ENCODE peak calls at places on chromosomes 7 and 10, in seven cellular contexts. B is H1, E is HCT116, P is SK-N-SH, V is Panc1, N is K562, X is GM12878. G is an unnamed sample.
A peak's percentile ranks its signal among the peaks of the same experiment; 100 is the strongest.

GRCh38 chr7:30412810-30413504 is 65.6 kb downstream of the NOD1 start:
- DNase-seq in B (no peak), E (peak; percentile 68), P (peak; percentile 72), V (peak; percentile 52), N (peak; percentile 36), X (peak; percentile 16), G (peak; percentile 88)

GRCh38 chr7:34048445-34048844 is 143.1 kb downstream of the BMPER start:
- DNase-seq in B (no peak), E (no peak), P (no peak), V (no peak), N (no peak), X (no peak), G (no peak)

GRCh38 chr10:100890696-100891271 is 22.0 kb upstream of the SLF2 start:
- DNase-seq in B (no peak), E (peak; percentile 79), P (no peak), V (no peak), N (no peak), X (no peak), G (peak; percentile 50)

GRCh38 chr7:151195616-151196450 is 8.8 kb upstream of the ASB10 start:
- DNase-seq in B (no peak), E (no peak), P (no peak), V (no peak), N (no peak), X (no peak), G (no peak)

GRCh38 chr7:131110294-131111080 is 217.2 kb upstream of the MKLN1 start:
- DNase-seq in B (no peak), E (no peak), P (no peak), V (no peak), N (no peak), X (no peak), G (no peak)

GRCh38 chr10:3484306-3485187 is 300.5 kb downstream of the KLF6 start:
- DNase-seq in B (no peak), E (no peak), P (no peak), V (no peak), N (no peak), X (peak; percentile 53), G (no peak)

GRCh38 chr10:24901686-24902399 is 50.6 kb downstream of the PRTFDC1 start:
- DNase-seq in B (no peak), E (peak; percentile 92), P (no peak), V (peak; percentile 82), N (peak; percentile 72), X (peak; percentile 43), G (peak; percentile 54)

GRCh38 chr10:75240329-75240728 is 4.6 kb upstream of the COMTD1 start:
- DNase-seq in B (no peak), E (no peak), P (no peak), V (no peak), N (no peak), X (no peak), G (no peak)

GRCh38 chr10:127012769-127013152 is 107.5 kb downstream of the DOCK1 start:
- DNase-seq in B (no peak), E (peak; percentile 18), P (no peak), V (peak; percentile 42), N (no peak), X (no peak), G (no peak)

GRCh38 chr7:40301486-40302065 is 166.8 kb downstream of the SUGCT start:
- DNase-seq in B (no peak), E (no peak), P (no peak), V (no peak), N (no peak), X (no peak), G (no peak)

GRCh38 chr7:24395512-24395911 is 111.5 kb downstream of the NPY start:
- DNase-seq in B (no peak), E (no peak), P (no peak), V (no peak), N (peak; percentile 12), X (no peak), G (no peak)

GRCh38 chr10:117933036-117933435 is 113.7 kb downstream of the RAB11FIP2 start:
- DNase-seq in B (no peak), E (no peak), P (no peak), V (no peak), N (no peak), X (no peak), G (no peak)

GRCh38 chr7:75531359-75531821 is 39.3 kb downstream of the SPDYE5 start:
- DNase-seq in B (peak; percentile 19), E (peak; percentile 50), P (no peak), V (no peak), N (no peak), X (no peak), G (peak; percentile 21)
- TF ChIP-seq SIN3A in B (no peak), E (no peak), P (no peak), V (no peak), N (no peak), X (no peak), G (no peak)

GRCh38 chr10:131650169-131650705 is 250.6 kb upstream of the PPP2R2D start:
- DNase-seq in B (no peak), E (no peak), P (no peak), V (no peak), N (no peak), X (no peak), G (no peak)

GRCh38 chr10:131652416-131652815 is 248.4 kb upstream of the PPP2R2D start:
- DNase-seq in B (no peak), E (no peak), P (no peak), V (no peak), N (no peak), X (no peak), G (no peak)

GRCh38 chr10:131650771-131651673 is 249.8 kb upstream of the PPP2R2D start:
- DNase-seq in B (no peak), E (no peak), P (no peak), V (no peak), N (no peak), X (no peak), G (no peak)

GRCh38 chr10:131653140-131653539 is 247.7 kb upstream of the PPP2R2D start:
- DNase-seq in B (no peak), E (no peak), P (no peak), V (no peak), N (no peak), X (no peak), G (no peak)

GRCh38 chr10:131651674-131652093 is 249.1 kb upstream of the PPP2R2D start:
- DNase-seq in B (no peak), E (no peak), P (peak; percentile 74), V (no peak), N (no peak), X (no peak), G (no peak)
- TF ChIP-seq SIN3A in B (no peak), E (no peak), P (no peak), V (no peak), N (no peak), X (no peak), G (no peak)

DNA sequence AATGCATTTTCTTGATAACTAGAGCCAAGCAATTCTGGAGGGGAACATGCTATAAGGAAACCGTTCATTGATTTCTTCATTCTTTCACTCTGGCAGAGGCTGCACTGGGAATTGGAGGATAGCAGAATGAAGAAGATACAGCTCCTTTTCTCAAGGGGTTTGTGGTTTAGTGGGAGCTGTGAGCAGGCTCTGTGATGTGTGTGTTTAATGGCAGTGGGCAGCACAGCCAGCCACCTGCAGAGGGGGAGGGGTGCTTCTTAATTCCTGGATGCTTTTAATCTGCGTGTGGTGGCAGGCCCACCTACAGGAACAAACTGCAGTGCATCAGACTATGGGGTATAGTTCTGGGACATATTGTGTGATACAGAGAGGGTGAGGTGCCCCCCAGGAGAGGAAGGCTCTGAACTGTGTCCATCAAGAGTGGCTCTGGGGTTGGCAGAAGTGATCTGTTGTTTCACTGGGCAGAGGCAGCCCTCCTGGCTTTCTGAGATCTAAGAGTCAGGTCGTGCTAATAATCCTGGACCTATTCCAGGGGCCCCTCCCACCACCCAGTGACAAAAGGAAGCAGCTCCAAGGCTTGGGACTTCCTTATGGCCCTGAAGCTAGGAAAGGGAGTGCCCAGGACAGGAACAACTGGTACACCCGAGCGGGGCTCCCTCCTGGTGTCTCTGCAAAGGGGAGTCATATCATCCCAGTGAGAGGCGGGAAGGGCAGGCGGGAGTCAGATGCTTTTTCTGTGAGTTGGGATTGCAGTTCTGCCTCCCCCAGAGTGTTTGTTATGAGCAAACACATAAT is 32.1 kb downstream of the RPS24 start:
- DNase-seq in B (no peak), E (no peak), P (no peak), V (no peak), N (peak; percentile 31), X (no peak), G (no peak)
- TF ChIP-seq SIN3A in B (no peak), E (no peak), P (no peak), V (no peak), N (no peak), X (no peak), G (no peak)

DNA sequence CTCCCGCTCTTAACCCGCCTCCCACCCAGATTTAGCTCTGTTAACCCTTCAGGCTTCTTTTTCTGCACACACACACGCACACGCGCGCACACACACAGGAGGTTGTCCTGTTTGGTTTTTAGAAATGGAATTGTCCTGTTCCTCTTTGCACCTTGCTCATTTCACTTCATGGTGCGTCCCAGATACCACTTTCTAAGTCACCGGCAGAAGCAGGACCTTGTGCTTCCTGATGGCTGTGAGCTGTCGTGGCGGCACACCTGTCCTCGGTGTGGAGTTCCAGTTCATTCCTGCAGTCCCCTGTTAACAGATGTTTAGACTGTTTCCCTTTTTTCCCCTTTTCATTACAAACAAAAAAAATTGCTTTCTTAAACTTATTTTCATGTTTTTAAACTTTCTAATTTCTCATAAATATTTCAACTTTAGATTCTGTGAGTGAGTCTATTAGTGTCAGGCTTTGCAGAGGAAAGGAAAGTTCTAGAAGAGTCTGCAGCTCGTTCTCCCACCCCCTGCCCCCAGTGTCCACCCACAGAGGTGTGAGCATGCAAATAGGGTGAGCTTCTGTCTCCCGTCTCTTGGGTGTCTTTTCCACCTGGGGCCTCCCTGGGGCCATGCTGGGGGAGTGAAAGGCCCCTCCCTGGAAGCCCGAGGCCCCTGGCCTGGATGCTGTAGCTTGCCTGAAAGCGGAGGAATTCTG is 85.5 kb downstream of the LHPP start:
- DNase-seq in B (no peak), E (no peak), P (no peak), V (no peak), N (no peak), X (no peak), G (no peak)
- TF ChIP-seq SIN3A in B (no peak), E (no peak), P (no peak), V (no peak), N (no peak), X (no peak), G (no peak)

GRCh38 chr10:50310560-50311174 is 59.4 kb upstream of the ASAH2 start:
- DNase-seq in B (no peak), E (peak; percentile 18), P (peak; percentile 33), V (peak; percentile 12), N (peak; percentile 73), X (no peak), G (peak; percentile 17)
- TF ChIP-seq SIN3A in B (no peak), E (no peak), P (no peak), V (no peak), N (no peak), X (no peak), G (no peak)

GRCh38 chr10:15045380-15045779 is 1.6 kb downstream of the OLAH start:
- DNase-seq in B (no peak), E (no peak), P (no peak), V (no peak), N (no peak), X (no peak), G (no peak)

GRCh38 chr10:15038416-15038815 is 5.3 kb upstream of the OLAH start:
- DNase-seq in B (no peak), E (no peak), P (no peak), V (no peak), N (no peak), X (no peak), G (no peak)

GRCh38 chr10:15046626-15047025 is 2.9 kb downstream of the OLAH start:
- DNase-seq in B (no peak), E (no peak), P (no peak), V (no peak), N (no peak), X (no peak), G (no peak)

GRCh38 chr10:15037691-15038090 is 6.1 kb upstream of the OLAH start:
- DNase-seq in B (no peak), E (no peak), P (no peak), V (no peak), N (no peak), X (no peak), G (no peak)

GRCh38 chr10:15043674-15044073 is at the start of gene OLAH:
- DNase-seq in B (no peak), E (no peak), P (no peak), V (no peak), N (no peak), X (no peak), G (no peak)
- TF ChIP-seq SIN3A in B (no peak), E (no peak), P (no peak), V (no peak), N (no peak), X (no peak), G (no peak)

G was measured in HepG2.